ENCODE peak calls at places on chromosome 2, in eight cellular contexts. One of them, this sample, is unnamed.
A peak's percentile ranks its signal among the peaks of the same experiment; 100 is the strongest.

GRCh38 chr2:34162236-34162635 is 563.1 kb upstream of the FAM98A start:
- DNase-seq in omental fat pad: no peak
- DNase-seq in stimulated activated CD8-positive, alpha-beta memory T cell treated with anti-CD3 and anti-CD28 coated beads, Interleukin-4, amount 100 ng/mL, for 24 hours: no peak
- DNase-seq in nephron progenitor cell: no peak
- DNase-seq in coronary artery: no peak
- DNase-seq in activated T-helper 1 cell treated with anti-CD3 and anti-CD28 coated beads, Interleukin-12 subunit alpha, Interleukin-12 subunit beta, Interleukin-2, Interleukin-4 antibody, amounts not matched to agents 30 ng/mL and 10 ng/mL and 1 ng/mL, durations not matched to agents 14 hours and 24 hours and 36 hours: no peak
- DNase-seq in head of caudate nucleus: no peak
- DNase-seq in endodermal cell: no peak
- DNase-seq in this sample: no peak

GRCh38 chr2:181123798-181124217 is 143.4 kb downstream of the UBE2E3 start:
- DNase-seq in stimulated activated CD8-positive, alpha-beta memory T cell treated with anti-CD3 and anti-CD28 coated beads, Interleukin-4, amount 100 ng/mL, for 24 hours: no peak
- DNase-seq in activated T-helper 1 cell treated with anti-CD3 and anti-CD28 coated beads, Interleukin-12 subunit alpha, Interleukin-12 subunit beta, Interleukin-2, Interleukin-4 antibody, amounts not matched to agents 30 ng/mL and 10 ng/mL and 1 ng/mL, durations not matched to agents 14 hours and 24 hours and 36 hours: peak; percentile 73
- DNase-seq in endodermal cell: peak; percentile 58
- DNase-seq in nephron progenitor cell: no peak
- DNase-seq in omental fat pad: no peak
- DNase-seq in coronary artery: no peak
- DNase-seq in head of caudate nucleus: no peak
- DNase-seq in this sample: peak; percentile 43

GRCh38 chr2:144995482-144995881 is 475.6 kb upstream of the ZEB2 start:
- DNase-seq in coronary artery: no peak
- DNase-seq in stimulated activated CD8-positive, alpha-beta memory T cell treated with anti-CD3 and anti-CD28 coated beads, Interleukin-4, amount 100 ng/mL, for 24 hours: no peak
- DNase-seq in activated T-helper 1 cell treated with anti-CD3 and anti-CD28 coated beads, Interleukin-12 subunit alpha, Interleukin-12 subunit beta, Interleukin-2, Interleukin-4 antibody, amounts not matched to agents 30 ng/mL and 10 ng/mL and 1 ng/mL, durations not matched to agents 14 hours and 24 hours and 36 hours: no peak
- DNase-seq in head of caudate nucleus: no peak
- DNase-seq in endodermal cell: no peak
- DNase-seq in nephron progenitor cell: no peak
- DNase-seq in omental fat pad: no peak
- DNase-seq in this sample: no peak

GRCh38 chr2:48305569-48305968 is 224.4 kb upstream of the STON1 start:
- DNase-seq in coronary artery: no peak
- DNase-seq in stimulated activated CD8-positive, alpha-beta memory T cell treated with anti-CD3 and anti-CD28 coated beads, Interleukin-4, amount 100 ng/mL, for 24 hours: no peak
- DNase-seq in head of caudate nucleus: no peak
- DNase-seq in omental fat pad: no peak
- DNase-seq in activated T-helper 1 cell treated with anti-CD3 and anti-CD28 coated beads, Interleukin-12 subunit alpha, Interleukin-12 subunit beta, Interleukin-2, Interleukin-4 antibody, amounts not matched to agents 30 ng/mL and 10 ng/mL and 1 ng/mL, durations not matched to agents 14 hours and 24 hours and 36 hours: no peak
- DNase-seq in endodermal cell: no peak
- DNase-seq in nephron progenitor cell: no peak
- DNase-seq in this sample: no peak

GRCh38 chr2:109268916-109269315 is 139.9 kb downstream of the SH3RF3 start:
- DNase-seq in omental fat pad: no peak
- DNase-seq in head of caudate nucleus: no peak
- DNase-seq in coronary artery: no peak
- DNase-seq in activated T-helper 1 cell treated with anti-CD3 and anti-CD28 coated beads, Interleukin-12 subunit alpha, Interleukin-12 subunit beta, Interleukin-2, Interleukin-4 antibody, amounts not matched to agents 30 ng/mL and 10 ng/mL and 1 ng/mL, durations not matched to agents 14 hours and 24 hours and 36 hours: no peak
- DNase-seq in nephron progenitor cell: no peak
- DNase-seq in endodermal cell: no peak
- DNase-seq in stimulated activated CD8-positive, alpha-beta memory T cell treated with anti-CD3 and anti-CD28 coated beads, Interleukin-4, amount 100 ng/mL, for 24 hours: no peak
- DNase-seq in this sample: no peak

GRCh38 chr2:85807756-85808155 is 54.0 kb downstream of the ATOH8 start:
- DNase-seq in nephron progenitor cell: no peak
- DNase-seq in endodermal cell: no peak
- DNase-seq in head of caudate nucleus: no peak
- DNase-seq in stimulated activated CD8-positive, alpha-beta memory T cell treated with anti-CD3 and anti-CD28 coated beads, Interleukin-4, amount 100 ng/mL, for 24 hours: no peak
- DNase-seq in coronary artery: peak; percentile 64
- DNase-seq in omental fat pad: no peak
- DNase-seq in activated T-helper 1 cell treated with anti-CD3 and anti-CD28 coated beads, Interleukin-12 subunit alpha, Interleukin-12 subunit beta, Interleukin-2, Interleukin-4 antibody, amounts not matched to agents 30 ng/mL and 10 ng/mL and 1 ng/mL, durations not matched to agents 14 hours and 24 hours and 36 hours: no peak
- DNase-seq in this sample: no peak

GRCh38 chr2:222655748-222656543 is at the start of gene FARSB:
- DNase-seq in head of caudate nucleus: peak; percentile 94
- DNase-seq in endodermal cell: peak; percentile 96
- DNase-seq in coronary artery: peak; percentile 95
- DNase-seq in stimulated activated CD8-positive, alpha-beta memory T cell treated with anti-CD3 and anti-CD28 coated beads, Interleukin-4, amount 100 ng/mL, for 24 hours: peak; percentile 87
- DNase-seq in activated T-helper 1 cell treated with anti-CD3 and anti-CD28 coated beads, Interleukin-12 subunit alpha, Interleukin-12 subunit beta, Interleukin-2, Interleukin-4 antibody, amounts not matched to agents 30 ng/mL and 10 ng/mL and 1 ng/mL, durations not matched to agents 14 hours and 24 hours and 36 hours: peak; percentile 90
- DNase-seq in omental fat pad: peak; percentile 88
- DNase-seq in nephron progenitor cell: peak; percentile 91
- DNase-seq in this sample: peak; percentile 90

GRCh38 chr2:12057436-12058166 is 311.2 kb downstream of the LPIN1 start:
- DNase-seq in coronary artery: no peak
- DNase-seq in head of caudate nucleus: no peak
- DNase-seq in endodermal cell: peak; percentile 58
- DNase-seq in nephron progenitor cell: no peak
- DNase-seq in omental fat pad: no peak
- DNase-seq in stimulated activated CD8-positive, alpha-beta memory T cell treated with anti-CD3 and anti-CD28 coated beads, Interleukin-4, amount 100 ng/mL, for 24 hours: peak; percentile 45
- DNase-seq in activated T-helper 1 cell treated with anti-CD3 and anti-CD28 coated beads, Interleukin-12 subunit alpha, Interleukin-12 subunit beta, Interleukin-2, Interleukin-4 antibody, amounts not matched to agents 30 ng/mL and 10 ng/mL and 1 ng/mL, durations not matched to agents 14 hours and 24 hours and 36 hours: no peak
- DNase-seq in this sample: peak; percentile 89

GRCh38 chr2:241391892-241392665 is 36.0 kb downstream of the FARP2 start:
- DNase-seq in nephron progenitor cell: no peak
- DNase-seq in activated T-helper 1 cell treated with anti-CD3 and anti-CD28 coated beads, Interleukin-12 subunit alpha, Interleukin-12 subunit beta, Interleukin-2, Interleukin-4 antibody, amounts not matched to agents 30 ng/mL and 10 ng/mL and 1 ng/mL, durations not matched to agents 14 hours and 24 hours and 36 hours: no peak
- DNase-seq in omental fat pad: no peak
- DNase-seq in stimulated activated CD8-positive, alpha-beta memory T cell treated with anti-CD3 and anti-CD28 coated beads, Interleukin-4, amount 100 ng/mL, for 24 hours: no peak
- DNase-seq in head of caudate nucleus: no peak
- DNase-seq in coronary artery: no peak
- DNase-seq in endodermal cell: peak; percentile 76
- DNase-seq in this sample: no peak

GRCh38 chr2:101330253-101330921 is 21.9 kb upstream of the RNF149 start:
- DNase-seq in nephron progenitor cell: peak; percentile 15
- DNase-seq in omental fat pad: no peak
- DNase-seq in coronary artery: no peak
- DNase-seq in stimulated activated CD8-positive, alpha-beta memory T cell treated with anti-CD3 and anti-CD28 coated beads, Interleukin-4, amount 100 ng/mL, for 24 hours: no peak
- DNase-seq in endodermal cell: peak; percentile 92
- DNase-seq in head of caudate nucleus: peak; percentile 76
- DNase-seq in activated T-helper 1 cell treated with anti-CD3 and anti-CD28 coated beads, Interleukin-12 subunit alpha, Interleukin-12 subunit beta, Interleukin-2, Interleukin-4 antibody, amounts not matched to agents 30 ng/mL and 10 ng/mL and 1 ng/mL, durations not matched to agents 14 hours and 24 hours and 36 hours: no peak
- DNase-seq in this sample: peak; percentile 78

GRCh38 chr2:186546842-186547241 is 43.0 kb upstream of the ITGAV start:
- DNase-seq in activated T-helper 1 cell treated with anti-CD3 and anti-CD28 coated beads, Interleukin-12 subunit alpha, Interleukin-12 subunit beta, Interleukin-2, Interleukin-4 antibody, amounts not matched to agents 30 ng/mL and 10 ng/mL and 1 ng/mL, durations not matched to agents 14 hours and 24 hours and 36 hours: no peak
- DNase-seq in head of caudate nucleus: no peak
- DNase-seq in coronary artery: no peak
- DNase-seq in omental fat pad: no peak
- DNase-seq in nephron progenitor cell: no peak
- DNase-seq in stimulated activated CD8-positive, alpha-beta memory T cell treated with anti-CD3 and anti-CD28 coated beads, Interleukin-4, amount 100 ng/mL, for 24 hours: no peak
- DNase-seq in endodermal cell: no peak
- DNase-seq in this sample: no peak

GRCh38 chr2:12649602-12650400 is 66.9 kb upstream of the TRIB2 start:
- DNase-seq in nephron progenitor cell: no peak
- DNase-seq in activated T-helper 1 cell treated with anti-CD3 and anti-CD28 coated beads, Interleukin-12 subunit alpha, Interleukin-12 subunit beta, Interleukin-2, Interleukin-4 antibody, amounts not matched to agents 30 ng/mL and 10 ng/mL and 1 ng/mL, durations not matched to agents 14 hours and 24 hours and 36 hours: no peak
- DNase-seq in endodermal cell: no peak
- DNase-seq in omental fat pad: no peak
- DNase-seq in head of caudate nucleus: no peak
- DNase-seq in stimulated activated CD8-positive, alpha-beta memory T cell treated with anti-CD3 and anti-CD28 coated beads, Interleukin-4, amount 100 ng/mL, for 24 hours: no peak
- DNase-seq in coronary artery: no peak
- DNase-seq in this sample: no peak

GRCh38 chr2:237156131-237156856 is 70.6 kb downstream of the COPS8 start:
- DNase-seq in nephron progenitor cell: no peak
- DNase-seq in stimulated activated CD8-positive, alpha-beta memory T cell treated with anti-CD3 and anti-CD28 coated beads, Interleukin-4, amount 100 ng/mL, for 24 hours: peak; percentile 47
- DNase-seq in omental fat pad: no peak
- DNase-seq in activated T-helper 1 cell treated with anti-CD3 and anti-CD28 coated beads, Interleukin-12 subunit alpha, Interleukin-12 subunit beta, Interleukin-2, Interleukin-4 antibody, amounts not matched to agents 30 ng/mL and 10 ng/mL and 1 ng/mL, durations not matched to agents 14 hours and 24 hours and 36 hours: no peak
- DNase-seq in coronary artery: no peak
- DNase-seq in endodermal cell: no peak
- DNase-seq in head of caudate nucleus: no peak
- DNase-seq in this sample: peak; percentile 5

GRCh38 chr2:177332041-177332991 is 60.3 kb upstream of the AGPS start:
- DNase-seq in stimulated activated CD8-positive, alpha-beta memory T cell treated with anti-CD3 and anti-CD28 coated beads, Interleukin-4, amount 100 ng/mL, for 24 hours: no peak
- DNase-seq in nephron progenitor cell: peak; percentile 37
- DNase-seq in endodermal cell: peak; percentile 73
- DNase-seq in activated T-helper 1 cell treated with anti-CD3 and anti-CD28 coated beads, Interleukin-12 subunit alpha, Interleukin-12 subunit beta, Interleukin-2, Interleukin-4 antibody, amounts not matched to agents 30 ng/mL and 10 ng/mL and 1 ng/mL, durations not matched to agents 14 hours and 24 hours and 36 hours: peak; percentile 45
- DNase-seq in coronary artery: no peak
- DNase-seq in omental fat pad: no peak
- DNase-seq in head of caudate nucleus: peak; percentile 20
- DNase-seq in this sample: peak; percentile 52

GRCh38 chr2:57443985-57444501 is 602.6 kb upstream of the VRK2 start:
- DNase-seq in stimulated activated CD8-positive, alpha-beta memory T cell treated with anti-CD3 and anti-CD28 coated beads, Interleukin-4, amount 100 ng/mL, for 24 hours: no peak
- DNase-seq in head of caudate nucleus: no peak
- DNase-seq in coronary artery: no peak
- DNase-seq in nephron progenitor cell: no peak
- DNase-seq in omental fat pad: no peak
- DNase-seq in activated T-helper 1 cell treated with anti-CD3 and anti-CD28 coated beads, Interleukin-12 subunit alpha, Interleukin-12 subunit beta, Interleukin-2, Interleukin-4 antibody, amounts not matched to agents 30 ng/mL and 10 ng/mL and 1 ng/mL, durations not matched to agents 14 hours and 24 hours and 36 hours: no peak
- DNase-seq in endodermal cell: no peak
- DNase-seq in this sample: no peak

GRCh38 chr2:13650586-13651180 is 933.9 kb downstream of the TRIB2 start:
- DNase-seq in head of caudate nucleus: no peak
- DNase-seq in endodermal cell: peak; percentile 80
- DNase-seq in coronary artery: no peak
- DNase-seq in nephron progenitor cell: no peak
- DNase-seq in omental fat pad: no peak
- DNase-seq in activated T-helper 1 cell treated with anti-CD3 and anti-CD28 coated beads, Interleukin-12 subunit alpha, Interleukin-12 subunit beta, Interleukin-2, Interleukin-4 antibody, amounts not matched to agents 30 ng/mL and 10 ng/mL and 1 ng/mL, durations not matched to agents 14 hours and 24 hours and 36 hours: no peak
- DNase-seq in stimulated activated CD8-positive, alpha-beta memory T cell treated with anti-CD3 and anti-CD28 coated beads, Interleukin-4, amount 100 ng/mL, for 24 hours: no peak
- DNase-seq in this sample: no peak

GRCh38 chr2:217103752-217104540 is 244.1 kb upstream of the TNP1 start:
- DNase-seq in endodermal cell: no peak
- DNase-seq in head of caudate nucleus: no peak
- DNase-seq in nephron progenitor cell: no peak
- DNase-seq in stimulated activated CD8-positive, alpha-beta memory T cell treated with anti-CD3 and anti-CD28 coated beads, Interleukin-4, amount 100 ng/mL, for 24 hours: no peak
- DNase-seq in omental fat pad: no peak
- DNase-seq in activated T-helper 1 cell treated with anti-CD3 and anti-CD28 coated beads, Interleukin-12 subunit alpha, Interleukin-12 subunit beta, Interleukin-2, Interleukin-4 antibody, amounts not matched to agents 30 ng/mL and 10 ng/mL and 1 ng/mL, durations not matched to agents 14 hours and 24 hours and 36 hours: no peak
- DNase-seq in coronary artery: no peak
- DNase-seq in this sample: no peak

GRCh38 chr2:11073251-11073650 is 82.0 kb upstream of the SLC66A3 start:
- DNase-seq in stimulated activated CD8-positive, alpha-beta memory T cell treated with anti-CD3 and anti-CD28 coated beads, Interleukin-4, amount 100 ng/mL, for 24 hours: no peak
- DNase-seq in endodermal cell: peak; percentile 94
- DNase-seq in nephron progenitor cell: peak; percentile 69
- DNase-seq in coronary artery: no peak
- DNase-seq in omental fat pad: no peak
- DNase-seq in activated T-helper 1 cell treated with anti-CD3 and anti-CD28 coated beads, Interleukin-12 subunit alpha, Interleukin-12 subunit beta, Interleukin-2, Interleukin-4 antibody, amounts not matched to agents 30 ng/mL and 10 ng/mL and 1 ng/mL, durations not matched to agents 14 hours and 24 hours and 36 hours: no peak
- DNase-seq in head of caudate nucleus: no peak
- DNase-seq in this sample: no peak

GRCh38 chr2:3302751-3303582 is 74.7 kb downstream of the EIPR1 start:
- DNase-seq in activated T-helper 1 cell treated with anti-CD3 and anti-CD28 coated beads, Interleukin-12 subunit alpha, Interleukin-12 subunit beta, Interleukin-2, Interleukin-4 antibody, amounts not matched to agents 30 ng/mL and 10 ng/mL and 1 ng/mL, durations not matched to agents 14 hours and 24 hours and 36 hours: no peak
- DNase-seq in coronary artery: no peak
- DNase-seq in head of caudate nucleus: no peak
- DNase-seq in stimulated activated CD8-positive, alpha-beta memory T cell treated with anti-CD3 and anti-CD28 coated beads, Interleukin-4, amount 100 ng/mL, for 24 hours: no peak
- DNase-seq in omental fat pad: no peak
- DNase-seq in nephron progenitor cell: no peak
- DNase-seq in endodermal cell: peak; percentile 53
- DNase-seq in this sample: no peak

GRCh38 chr2:16375981-16376380 is 289.7 kb downstream of the CYRIA start:
- DNase-seq in omental fat pad: no peak
- DNase-seq in coronary artery: no peak
- DNase-seq in stimulated activated CD8-positive, alpha-beta memory T cell treated with anti-CD3 and anti-CD28 coated beads, Interleukin-4, amount 100 ng/mL, for 24 hours: no peak
- DNase-seq in endodermal cell: no peak
- DNase-seq in head of caudate nucleus: no peak
- DNase-seq in nephron progenitor cell: no peak
- DNase-seq in activated T-helper 1 cell treated with anti-CD3 and anti-CD28 coated beads, Interleukin-12 subunit alpha, Interleukin-12 subunit beta, Interleukin-2, Interleukin-4 antibody, amounts not matched to agents 30 ng/mL and 10 ng/mL and 1 ng/mL, durations not matched to agents 14 hours and 24 hours and 36 hours: no peak
- DNase-seq in this sample: no peak

GRCh38 chr2:47173986-47174730 is 19.1 kb upstream of the STPG4 start:
- DNase-seq in omental fat pad: no peak
- DNase-seq in stimulated activated CD8-positive, alpha-beta memory T cell treated with anti-CD3 and anti-CD28 coated beads, Interleukin-4, amount 100 ng/mL, for 24 hours: no peak
- DNase-seq in endodermal cell: no peak
- DNase-seq in activated T-helper 1 cell treated with anti-CD3 and anti-CD28 coated beads, Interleukin-12 subunit alpha, Interleukin-12 subunit beta, Interleukin-2, Interleukin-4 antibody, amounts not matched to agents 30 ng/mL and 10 ng/mL and 1 ng/mL, durations not matched to agents 14 hours and 24 hours and 36 hours: no peak
- DNase-seq in nephron progenitor cell: no peak
- DNase-seq in coronary artery: no peak
- DNase-seq in head of caudate nucleus: no peak
- DNase-seq in this sample: no peak

GRCh38 chr2:11681722-11682589 is 12.0 kb upstream of the NTSR2 start:
- DNase-seq in nephron progenitor cell: peak; percentile 76
- DNase-seq in endodermal cell: peak; percentile 95
- DNase-seq in activated T-helper 1 cell treated with anti-CD3 and anti-CD28 coated beads, Interleukin-12 subunit alpha, Interleukin-12 subunit beta, Interleukin-2, Interleukin-4 antibody, amounts not matched to agents 30 ng/mL and 10 ng/mL and 1 ng/mL, durations not matched to agents 14 hours and 24 hours and 36 hours: peak; percentile 42
- DNase-seq in coronary artery: peak; percentile 56
- DNase-seq in stimulated activated CD8-positive, alpha-beta memory T cell treated with anti-CD3 and anti-CD28 coated beads, Interleukin-4, amount 100 ng/mL, for 24 hours: peak; percentile 24
- DNase-seq in head of caudate nucleus: peak; percentile 55
- DNase-seq in omental fat pad: no peak
- DNase-seq in this sample: no peak

GRCh38 chr2:112229365-112229764 is 25.5 kb downstream of the ZC3H8 start:
- DNase-seq in stimulated activated CD8-positive, alpha-beta memory T cell treated with anti-CD3 and anti-CD28 coated beads, Interleukin-4, amount 100 ng/mL, for 24 hours: no peak
- DNase-seq in activated T-helper 1 cell treated with anti-CD3 and anti-CD28 coated beads, Interleukin-12 subunit alpha, Interleukin-12 subunit beta, Interleukin-2, Interleukin-4 antibody, amounts not matched to agents 30 ng/mL and 10 ng/mL and 1 ng/mL, durations not matched to agents 14 hours and 24 hours and 36 hours: no peak
- DNase-seq in nephron progenitor cell: no peak
- DNase-seq in omental fat pad: no peak
- DNase-seq in coronary artery: no peak
- DNase-seq in endodermal cell: no peak
- DNase-seq in head of caudate nucleus: no peak
- DNase-seq in this sample: no peak

GRCh38 chr2:183024701-183025100 is 13.6 kb downstream of the NCKAP1 start:
- DNase-seq in endodermal cell: no peak
- DNase-seq in head of caudate nucleus: no peak
- DNase-seq in nephron progenitor cell: no peak
- DNase-seq in omental fat pad: no peak
- DNase-seq in coronary artery: no peak
- DNase-seq in activated T-helper 1 cell treated with anti-CD3 and anti-CD28 coated beads, Interleukin-12 subunit alpha, Interleukin-12 subunit beta, Interleukin-2, Interleukin-4 antibody, amounts not matched to agents 30 ng/mL and 10 ng/mL and 1 ng/mL, durations not matched to agents 14 hours and 24 hours and 36 hours: no peak
- DNase-seq in stimulated activated CD8-positive, alpha-beta memory T cell treated with anti-CD3 and anti-CD28 coated beads, Interleukin-4, amount 100 ng/mL, for 24 hours: no peak
- DNase-seq in this sample: no peak

This sample was measured in GDM1.